ENCODE peak calls at places on chromosomes 13 and 19, in five cellular contexts. Q, N, F, A and X are unnamed samples.

GRCh38 chr19:36113895-36114762 is 546 bp downstream of the POLR2I start:
- DNase-seq in Q (peak; percentile 65), N (no peak), F (no peak), A (peak; percentile 55), X (no peak)

GRCh38 chr13:109394311-109394988 is 391.9 kb downstream of the IRS2 start:
- DNase-seq in Q (no peak), N (no peak), F (no peak), A (no peak), X (no peak)

GRCh38 chr19:4233282-4233853 is 4.0 kb downstream of the EBI3 start:
- DNase-seq in Q (peak; percentile 98), N (no peak), F (peak; percentile 45), A (peak; percentile 77), X (peak; percentile 48)

GRCh38 chr13:26051231-26052135 is at the start of gene SHISA2:
- DNase-seq in Q (peak; percentile 79), N (no peak), F (no peak), A (no peak), X (no peak)

GRCh38 chr13:77896536-77896935 is 22.1 kb downstream of the EDNRB start:
- DNase-seq in Q (no peak), N (no peak), F (no peak), A (no peak), X (no peak)

GRCh38 chr19:56147307-56147706 is 6.2 kb downstream of the ZNF444 start:
- DNase-seq in Q (no peak), N (no peak), F (no peak), A (no peak), X (no peak)

GRCh38 chr13:67275351-67275989 is 45.3 kb upstream of the PCDH9 start:
- DNase-seq in Q (no peak), N (no peak), F (no peak), A (no peak), X (no peak)

GRCh38 chr19:7534531-7534980 is 961 bp upstream of the PNPLA6 start:
- DNase-seq in Q (peak; percentile 83), N (no peak), F (peak; percentile 70), A (peak; percentile 54), X (no peak)

GRCh38 chr13:43546260-43546659 is 240.5 kb downstream of the ENOX1 start:
- DNase-seq in Q (no peak), N (no peak), F (no peak), A (no peak), X (no peak)

GRCh38 chr13:73657821-73658540 is 476.2 kb downstream of the KLF12 start:
- DNase-seq in Q (no peak), N (no peak), F (no peak), A (no peak), X (no peak)

GRCh38 chr13:110103026-110103425 is 203.9 kb downstream of the COL4A1 start:
- DNase-seq in Q (no peak), N (no peak), F (no peak), A (no peak), X (no peak)

GRCh38 chr13:111278711-111279110 is 41.7 kb upstream of the TEX29 start:
- DNase-seq in Q (no peak), N (no peak), F (no peak), A (no peak), X (no peak)

GRCh38 chr13:112972867-112973576 is 4.0 kb downstream of the MCF2L start:
- DNase-seq in Q (no peak), N (no peak), F (no peak), A (no peak), X (no peak)

GRCh38 chr19:32039446-32039845 is 306.0 kb upstream of the ZNF507 start:
- DNase-seq in Q (no peak), N (no peak), F (no peak), A (no peak), X (no peak)

GRCh38 chr19:36046443-36047050 is 7.5 kb downstream of the THAP8 start:
- DNase-seq in Q (no peak), N (no peak), F (no peak), A (no peak), X (no peak)

GRCh38 chr13:30745917-30746686 is 10.8 kb downstream of the ALOX5AP start:
- DNase-seq in Q (no peak), N (no peak), F (peak; percentile 65), A (no peak), X (no peak)

GRCh38 chr13:39410089-39410901 is 192.7 kb downstream of the LHFPL6 start:
- DNase-seq in Q (no peak), N (no peak), F (no peak), A (no peak), X (no peak)

GRCh38 chr19:35268546-35269424 is at the start of gene USF2:
- DNase-seq in Q (no peak), N (no peak), F (peak; percentile 72), A (peak; percentile 79), X (peak; percentile 26)

GRCh38 chr19:19217110-19217509 is 5.4 kb downstream of the NCAN start:
- DNase-seq in Q (no peak), N (no peak), F (peak; percentile 55), A (peak; percentile 70), X (peak; percentile 75)

DNA sequence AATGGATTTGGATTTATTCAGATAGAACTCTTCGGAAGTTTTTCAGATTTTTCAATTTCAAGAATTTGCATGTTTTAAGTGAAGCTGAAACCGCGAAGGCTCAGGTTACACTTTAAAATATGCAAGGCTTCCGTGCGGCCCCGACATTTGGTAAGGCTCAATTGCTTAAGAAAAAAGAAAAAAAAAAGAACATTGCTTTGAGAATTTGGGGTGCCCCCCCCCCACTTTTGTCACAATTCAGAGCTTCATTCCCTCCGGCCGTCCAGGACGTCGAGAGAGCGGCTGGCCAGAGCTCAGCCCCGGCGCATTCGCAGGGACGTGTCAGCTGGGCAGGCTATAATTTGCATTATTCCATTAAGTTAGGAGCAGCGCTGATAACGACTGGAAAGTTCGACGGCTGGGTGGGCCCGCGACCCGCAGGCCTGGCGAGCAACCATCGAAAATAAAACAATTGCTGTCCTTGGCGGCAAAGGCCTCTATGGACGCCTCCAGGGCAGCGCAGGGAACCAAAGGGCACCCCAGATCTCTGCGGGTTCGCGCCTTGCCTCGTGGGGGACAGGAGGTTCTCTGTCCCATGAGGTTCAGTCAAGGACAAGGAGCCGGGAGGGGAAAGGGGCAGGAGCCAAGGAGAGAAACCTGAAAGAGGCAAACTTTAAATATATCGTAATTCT is 7.1 kb downstream of the SOX21 start:
- DNase-seq in Q (peak; percentile 71), N (no peak), F (no peak), A (no peak), X (no peak)
- H3K27me3 ChIP-seq in Q (peaks cover 60% of the 10 kb centered on the region), N (peaks cover 47% of the 10 kb centered on the region), F (peaks cover 25% of the 10 kb centered on the region), A (peaks cover 41% of the 10 kb centered on the region), X (peaks cover 23% of the 10 kb centered on the region)

DNA sequence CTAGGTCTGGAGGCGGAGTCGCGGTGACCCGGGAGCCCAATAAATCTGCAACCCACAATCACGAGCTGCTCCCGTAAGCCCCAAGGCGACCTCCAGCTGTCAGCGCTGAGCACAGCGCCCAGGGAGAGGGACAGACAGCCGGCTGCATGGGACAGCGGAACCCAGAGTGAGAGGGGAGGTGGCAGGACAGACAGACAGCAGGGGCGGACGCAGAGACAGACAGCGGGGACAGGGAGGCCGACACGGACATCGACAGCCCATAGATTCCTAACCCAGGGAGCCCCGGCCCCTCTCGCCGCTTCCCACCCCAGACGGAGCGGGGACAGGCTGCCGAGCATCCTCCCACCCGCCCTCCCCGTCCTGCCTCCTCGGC is at the start of gene SLC5A5:
- DNase-seq in Q (peak; percentile 61), N (no peak), F (no peak), A (no peak), X (no peak)
- TF ChIP-seq ATF3 in Q (no peak), N (no peak), F (no peak), A (no peak), X (no peak)

DNA sequence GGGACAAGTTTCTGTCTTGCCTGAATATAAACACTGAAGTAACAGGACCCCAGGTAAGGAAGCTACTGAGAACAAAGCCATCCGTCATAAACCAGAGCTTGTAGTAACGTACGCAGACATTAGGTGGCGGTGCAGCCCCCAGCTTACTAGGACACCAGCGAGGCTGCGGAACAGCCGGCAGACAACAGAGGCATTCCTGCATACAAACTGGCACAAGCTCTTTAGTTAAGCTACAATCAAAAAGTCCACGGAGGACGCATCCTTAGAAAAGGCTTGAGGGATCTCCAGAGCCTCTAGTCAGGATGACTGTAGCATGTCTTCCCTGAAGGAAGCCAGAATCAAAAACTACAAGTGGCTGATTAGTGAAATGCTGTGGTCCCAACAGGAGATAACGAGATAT is 26.2 kb downstream of the ZNF160 start:
- DNase-seq in Q (peak; percentile 89), N (no peak), F (peak; percentile 14), A (peak; percentile 20), X (no peak)
- TF ChIP-seq CTCF in Q (peak; percentile 84), N (no peak), F (peak; percentile 67), A (peak; percentile 50), X (peak; percentile 44)

GRCh38 chr19:13006431-13007281 is 11.4 kb downstream of the NFIX start:
- DNase-seq in Q (no peak), N (no peak), F (no peak), A (no peak), X (no peak)

GRCh38 chr19:13005861-13006370 is 10.6 kb downstream of the NFIX start:
- DNase-seq in Q (no peak), N (no peak), F (no peak), A (no peak), X (no peak)

GRCh38 chr19:13002970-13003540 is 7.8 kb downstream of the NFIX start:
- DNase-seq in Q (no peak), N (no peak), F (no peak), A (no peak), X (no peak)

GRCh38 chr19:13004273-13004672 is 9.0 kb downstream of the NFIX start:
- DNase-seq in Q (no peak), N (no peak), F (no peak), A (no peak), X (no peak)

GRCh38 chr19:13005253-13005652 is 10.0 kb downstream of the NFIX start:
- DNase-seq in Q (no peak), N (no peak), F (no peak), A (no peak), X (no peak)
- H3K27me3 ChIP-seq in Q (peaks cover 83% of the 10 kb centered on the region), N (peaks cover under 1% of the 10 kb centered on the region), F (no peaks in the 10 kb centered on the region), A (no peaks in the 10 kb centered on the region), X (no peaks in the 10 kb centered on the region)

GRCh38 chr13:49457221-49457620 is 13.1 kb downstream of the SETDB2 start:
- DNase-seq in Q (no peak), N (no peak), F (no peak), A (no peak), X (no peak)
- TF ChIP-seq ATF3 in Q (no peak), N (no peak), F (no peak), A (no peak), X (no peak)

GRCh38 chr13:29737061-29737460 is 113.4 kb downstream of the UBL3 start:
- DNase-seq in Q (no peak), N (no peak), F (no peak), A (no peak), X (no peak)
- TF ChIP-seq CTCF in Q (no peak), N (no peak), F (no peak), A (no peak), X (no peak)

GRCh38 chr13:21670883-21671792 is at the start of gene FGF9:
- DNase-seq in Q (peak; percentile 83), N (peak; percentile 7), F (peak; percentile 31), A (peak; percentile 76), X (peak; percentile 75)

GRCh38 chr13:21674271-21675009 is 3.6 kb downstream of the FGF9 start:
- DNase-seq in Q (peak; percentile 65), N (no peak), F (no peak), A (peak; percentile 38), X (no peak)

GRCh38 chr13:21673592-21674270 is 2.9 kb downstream of the FGF9 start:
- DNase-seq in Q (peak; percentile 82), N (no peak), F (no peak), A (peak; percentile 27), X (no peak)

GRCh38 chr13:21671793-21672680 is 1.2 kb downstream of the FGF9 start:
- DNase-seq in Q (peak; percentile 52), N (no peak), F (no peak), A (no peak), X (no peak)

GRCh38 chr13:21672811-21673591 is 2.1 kb downstream of the FGF9 start:
- DNase-seq in Q (no peak), N (no peak), F (no peak), A (no peak), X (no peak)
- H3K27me3 ChIP-seq in Q (peaks cover 87% of the 10 kb centered on the region), N (peaks cover 34% of the 10 kb centered on the region), F (peaks cover 15% of the 10 kb centered on the region), A (peaks cover 57% of the 10 kb centered on the region), X (peaks cover 27% of the 10 kb centered on the region)